ENCODE peak calls at places on chromosomes 2 and 18, in four cellular contexts. N, U, H and B are unnamed samples.

GRCh38 chr18:79402977-79403722 is 7.4 kb downstream of the NFATC1 start:
- DNase-seq in H (peak; percentile 89), U (peak; percentile 43), N (no peak), B (peak; percentile 79)

GRCh38 chr2:53784431-53784830 is 2.3 kb downstream of the ASB3 start:
- DNase-seq in U (no peak), H (no peak), N (no peak), B (no peak)

GRCh38 chr2:72574886-72575285 is 250.9 kb downstream of the EXOC6B start:
- DNase-seq in H (no peak), U (no peak), N (no peak), B (no peak)

GRCh38 chr2:393711-394696 is 106.1 kb upstream of the ALKAL2 start:
- DNase-seq in H (no peak), N (peak; percentile 60), U (no peak), B (no peak)

GRCh38 chr18:62844850-62845643 is 129.7 kb downstream of the PHLPP1 start:
- DNase-seq in U (no peak), H (no peak), N (no peak), B (no peak)

GRCh38 chr2:10935953-10936942 is 24.5 kb downstream of the KCNF1 start:
- DNase-seq in N (peak; percentile 82), U (no peak), H (no peak), B (no peak)

GRCh38 chr18:35076556-35076955 is 35.3 kb downstream of the MAPRE2 start:
- DNase-seq in U (no peak), N (no peak), H (no peak), B (no peak)

GRCh38 chr18:13446581-13447470 is 228.3 kb downstream of the LDLRAD4 start:
- DNase-seq in N (no peak), U (no peak), H (peak; percentile 57), B (no peak)

GRCh38 chr2:157466764-157467163 is 22.9 kb upstream of the CYTIP start:
- DNase-seq in N (no peak), H (no peak), U (no peak), B (no peak)

GRCh38 chr2:13091463-13091862 is 374.7 kb downstream of the TRIB2 start:
- DNase-seq in U (no peak), N (no peak), H (no peak), B (no peak)

GRCh38 chr2:119255760-119256573 is 32.3 kb downstream of the STEAP3 start:
- DNase-seq in U (no peak), N (peak; percentile 43), H (no peak), B (no peak)
- H3K4me1 ChIP-seq in U (no peaks in the 10 kb centered on the region), N (peaks cover 17% of the 10 kb centered on the region), H (peaks cover 27% of the 10 kb centered on the region), B (no peaks in the 10 kb centered on the region)

DNA sequence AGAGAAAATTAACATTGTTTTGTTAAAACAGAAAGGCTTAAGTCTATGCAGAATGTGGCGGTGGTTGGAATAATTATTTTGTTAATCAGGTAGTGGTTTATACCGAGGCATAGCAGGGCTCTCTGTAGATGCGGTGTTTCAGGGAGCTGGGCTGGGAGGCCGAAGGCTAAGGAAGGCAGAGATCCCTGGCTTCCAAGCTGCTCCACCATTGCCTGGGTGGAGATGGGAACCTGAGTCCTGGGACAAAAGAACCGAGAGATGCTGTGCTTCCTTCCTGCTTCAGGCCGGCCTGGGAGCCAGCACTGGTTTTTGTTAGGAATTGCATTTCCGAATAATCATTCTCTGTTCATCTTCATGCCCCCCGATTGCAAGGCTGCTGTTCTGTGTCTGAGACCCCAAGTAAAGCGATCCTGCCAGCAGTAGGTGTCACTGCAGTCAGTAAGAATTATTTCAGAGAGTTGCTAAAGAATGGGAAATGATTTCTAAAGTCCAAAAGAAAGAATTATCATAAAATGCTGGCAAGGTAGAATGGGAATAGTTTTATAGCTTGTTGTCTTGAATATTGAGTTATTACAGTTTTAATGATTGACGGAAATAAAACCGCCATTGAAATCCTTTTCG is 824.9 kb downstream of the GALR1 start:
- DNase-seq in H (no peak), N (no peak), U (no peak), B (no peak)
- TF ChIP-seq CTCF in H (no peak), N (peak; percentile 42), U (no peak), B (peak; percentile 10)

GRCh38 chr2:239292956-239293355 is 107.9 kb downstream of the HDAC4 start:
- DNase-seq in U (no peak), H (peak; percentile 38), N (no peak), B (no peak)

GRCh38 chr2:239293450-239294430 is 107.1 kb downstream of the HDAC4 start:
- DNase-seq in N (no peak), H (peak; percentile 59), U (no peak), B (no peak)

GRCh38 chr2:239295377-239296019 is 105.3 kb downstream of the HDAC4 start:
- DNase-seq in H (no peak), U (no peak), N (no peak), B (no peak)

GRCh38 chr2:239296020-239296932 is 104.5 kb downstream of the HDAC4 start:
- DNase-seq in N (peak; percentile 58), H (peak; percentile 49), U (no peak), B (no peak)

DNA sequence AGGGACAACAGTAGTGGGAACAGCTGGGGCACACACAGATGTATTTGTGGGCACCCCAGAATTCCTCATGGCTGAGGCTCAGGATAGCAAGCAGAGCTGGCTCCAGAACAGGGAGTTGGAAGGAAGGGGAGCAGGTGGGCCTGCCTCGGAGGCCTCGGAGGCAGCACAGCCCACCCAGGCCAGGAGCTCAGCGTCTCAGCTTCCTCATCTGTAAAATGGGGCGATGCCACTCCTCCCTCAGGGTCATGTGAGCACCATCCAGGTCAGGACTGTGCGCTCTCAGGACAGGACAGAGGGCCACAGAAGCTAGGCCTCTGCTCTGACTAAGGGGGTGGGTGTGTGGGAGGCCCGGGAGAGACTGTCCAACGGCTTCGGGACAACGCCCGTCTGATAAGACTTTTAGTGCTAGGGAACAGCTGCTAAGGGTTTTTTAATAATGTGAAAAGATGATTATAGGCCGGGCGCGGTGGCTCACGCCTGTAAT is 106.2 kb downstream of the HDAC4 start:
- DNase-seq in U (peak; percentile 77), H (peak; percentile 51), N (no peak), B (no peak)
- H3K4me1 ChIP-seq in U (peaks cover 19% of the 10 kb centered on the region), H (peaks cover 88% of the 10 kb centered on the region), N (peaks cover 33% of the 10 kb centered on the region), B (peaks cover 74% of the 10 kb centered on the region)

GRCh38 chr2:120323214-120323613 is 22.7 kb upstream of the INHBB start:
- DNase-seq in N (no peak), H (peak; percentile 91), U (no peak), B (peak; percentile 45)
- TF ChIP-seq CTCF in N (no peak), H (no peak), U (no peak), B (no peak)

GRCh38 chr2:220572385-220572784 is 945.0 kb downstream of the SLC4A3 start:
- DNase-seq in U (no peak), H (no peak), N (no peak), B (no peak)
- H3K4me1 ChIP-seq in U (no peaks in the 10 kb centered on the region), H (no peaks in the 10 kb centered on the region), N (no peaks in the 10 kb centered on the region), B (no peaks in the 10 kb centered on the region)

GRCh38 chr2:180990337-180990736 is 9.9 kb downstream of the UBE2E3 start:
- DNase-seq in H (no peak), U (no peak), N (no peak), B (no peak)

GRCh38 chr2:180990794-180991193 is 10.4 kb downstream of the UBE2E3 start:
- DNase-seq in U (no peak), N (no peak), H (no peak), B (no peak)

GRCh38 chr2:180991820-180992219 is 11.4 kb downstream of the UBE2E3 start:
- DNase-seq in H (no peak), N (no peak), U (no peak), B (no peak)

GRCh38 chr2:180991361-180991760 is 11.0 kb downstream of the UBE2E3 start:
- DNase-seq in U (no peak), H (no peak), N (no peak), B (no peak)

GRCh38 chr2:180992994-180993393 is 12.6 kb downstream of the UBE2E3 start:
- DNase-seq in H (no peak), N (no peak), U (no peak), B (no peak)
- TF ChIP-seq CTCF in H (no peak), N (no peak), U (no peak), B (no peak)

GRCh38 chr2:215832791-215833190 is 180.6 kb downstream of the MREG start:
- DNase-seq in H (no peak), N (no peak), U (no peak), B (no peak)
- H3K4me1 ChIP-seq in H (no peaks in the 10 kb centered on the region), N (peaks cover 24% of the 10 kb centered on the region), U (no peaks in the 10 kb centered on the region), B (peaks cover 39% of the 10 kb centered on the region)

GRCh38 chr18:32332708-32333107 is 138.0 kb downstream of the GAREM1 start:
- DNase-seq in H (no peak), N (no peak), U (no peak), B (no peak)

GRCh38 chr18:32328974-32329373 is 139.1 kb downstream of the MEP1B start:
- DNase-seq in U (no peak), N (no peak), H (no peak), B (no peak)

GRCh38 chr18:32337821-32338220 is 132.9 kb downstream of the GAREM1 start:
- DNase-seq in U (no peak), H (no peak), N (no peak), B (no peak)

GRCh38 chr18:32337347-32337746 is 133.3 kb downstream of the GAREM1 start:
- DNase-seq in N (no peak), U (no peak), H (no peak), B (no peak)

GRCh38 chr18:32333781-32334180 is 136.9 kb downstream of the GAREM1 start:
- DNase-seq in N (no peak), H (no peak), U (no peak), B (no peak)
- TF ChIP-seq CTCF in N (no peak), H (no peak), U (no peak), B (no peak)